ENCODE peak calls at places on chromosome 11, in seven cellular contexts. M is hepatic stellate cell; E is left colon; K is kidney glomerular epithelial cell; T is activated CD4-positive, CD25-positive, alpha-beta regulatory T cell treated with anti-CD3 and anti-CD28 coated beads, Interleukin-2, amount 50 U/mL, for 72 hours; P is CD4-positive, alpha-beta memory T cell; C is body of pancreas. X is an unnamed sample.

GRCh38 chr11:35424157-35424945 is 5.0 kb upstream of the SLC1A2 start:
- DNase-seq in E (no peak), K (no peak), M (peak), C (no peak), P (no peak), T (no peak), X (no peak)

GRCh38 chr11:45333506-45333971 is 47.4 kb upstream of the SYT13 start:
- DNase-seq in K (no peak), C (peak), M (peak), T (no peak), P (no peak), E (no peak), X (no peak)

GRCh38 chr11:65625628-65626342 is 10.2 kb downstream of the PCNX3 start:
- DNase-seq in T (peak), K (no peak), P (peak), M (no peak), E (no peak), C (peak), X (no peak)

GRCh38 chr11:33721291-33721840 is 14.9 kb downstream of the CD59 start:
- DNase-seq in T (no peak), K (no peak), M (no peak), C (no peak), E (no peak), P (no peak), X (no peak)

GRCh38 chr11:110296226-110297081 is at the start of gene RDX:
- DNase-seq in E (peak), P (peak), T (peak), M (peak), K (peak), C (peak), X (peak)

GRCh38 chr11:32225491-32226285 is 134.8 kb downstream of the RCN1 start:
- DNase-seq in T (no peak), P (no peak), K (no peak), C (no peak), E (no peak), M (no peak), X (no peak)

GRCh38 chr11:1336836-1337646 is 27.6 kb upstream of the TOLLIP start:
- DNase-seq in K (no peak), M (no peak), T (no peak), C (peak), E (no peak), P (peak), X (peak)

GRCh38 chr11:15179167-15179566 is 64.4 kb downstream of the INSC start:
- DNase-seq in P (no peak), K (no peak), T (no peak), M (no peak), E (no peak), C (no peak), X (no peak)

GRCh38 chr11:95507794-95508193 is 276.8 kb upstream of the SESN3 start:
- DNase-seq in M (no peak), P (no peak), T (no peak), C (no peak), E (no peak), K (no peak), X (no peak)

GRCh38 chr11:57466680-57467079 is 6.4 kb downstream of the RTN4RL2 start:
- DNase-seq in K (no peak), C (no peak), E (no peak), M (no peak), P (no peak), T (no peak), X (no peak)

GRCh38 chr11:71304491-71304890 is 52.1 kb upstream of the SHANK2 start:
- DNase-seq in P (no peak), E (no peak), T (no peak), K (no peak), M (no peak), C (no peak), X (peak)

GRCh38 chr11:117691501-117691900 is 105.5 kb downstream of the DSCAML1 start:
- DNase-seq in T (no peak), P (no peak), K (no peak), E (no peak), M (no peak), C (no peak), X (no peak)

GRCh38 chr11:71248656-71249055 is 3.7 kb downstream of the SHANK2 start:
- DNase-seq in E (no peak), C (no peak), P (no peak), K (no peak), T (no peak), M (no peak), X (peak)

GRCh38 chr11:102007567-102008437 is 39.4 kb upstream of the CFAP300 start:
- DNase-seq in M (peak), E (peak), P (peak), C (peak), K (peak), T (no peak), X (no peak)